ENCODE peak calls at places on chromosomes 6 and 20, in six cellular contexts. N is body of pancreas, M is Peyer's patch, Y is left ventricle myocardium inferior, B is lower lobe of right lung, K is cardiac muscle cell. H is an unnamed sample. For H3K4me1, the result is how much of the 10 kb centered on the place peaks cover.

GRCh38 chr20:52490715-52491430 is 299.3 kb upstream of the ZFP64 start:
- DNase-seq in N (no peak), M (no peak), Y (no peak), B (no peak), K (no peak), H (no peak)

GRCh38 chr6:21634582-21634981 is 41.0 kb downstream of the SOX4 start:
- DNase-seq in N (no peak), M (no peak), Y (no peak), B (no peak), K (peak), H (no peak)

GRCh38 chr6:38248500-38249234 is 391.1 kb downstream of the BTBD9 start:
- DNase-seq in N (no peak), M (no peak), Y (no peak), B (no peak), K (no peak), H (no peak)

GRCh38 chr6:48610846-48611245 is 499.8 kb upstream of the PTCHD4 start:
- DNase-seq in N (no peak), M (no peak), Y (no peak), B (no peak), K (no peak), H (no peak)

GRCh38 chr6:136085370-136086115 is 164.6 kb downstream of the MTFR2 start:
- DNase-seq in N (no peak), M (no peak), Y (no peak), B (no peak), K (no peak), H (no peak)

GRCh38 chr6:50819906-50820589 is 1.4 kb downstream of the TFAP2B start:
- DNase-seq in N (no peak), M (no peak), Y (no peak), B (no peak), K (no peak), H (no peak)

GRCh38 chr20:38268115-38268514 is 7.6 kb upstream of the KIAA1755 start:
- DNase-seq in N (no peak), M (no peak), Y (no peak), B (no peak), K (no peak), H (no peak)

GRCh38 chr6:4224082-4224978 is 89.0 kb upstream of the ECI2 start:
- DNase-seq in N (no peak), M (no peak), Y (no peak), B (no peak), K (peak), H (peak)

GRCh38 chr6:137759624-137760023 is 107.4 kb upstream of the TNFAIP3 start:
- DNase-seq in N (no peak), M (no peak), Y (no peak), B (no peak), K (no peak), H (no peak)

GRCh38 chr20:57683876-57684275 is 25.9 kb downstream of the PMEPA1 start:
- DNase-seq in N (no peak), M (no peak), Y (no peak), B (no peak), K (no peak), H (no peak)

GRCh38 chr20:2480381-2480780 is 9.8 kb upstream of the SNRPB start:
- DNase-seq in N (no peak), M (no peak), Y (no peak), B (no peak), K (no peak), H (no peak)

GRCh38 chr6:76792394-76792793 is 670.9 kb downstream of the HTR1B start:
- DNase-seq in N (no peak), M (no peak), Y (no peak), B (no peak), K (no peak), H (no peak)

GRCh38 chr6:85451586-85452306 is 1.9 kb downstream of the NT5E start:
- DNase-seq in N (no peak), M (no peak), Y (no peak), B (no peak), K (no peak), H (peak)

GRCh38 chr6:16243664-16244063 is 5.3 kb downstream of the GMPR start:
- DNase-seq in N (no peak), M (no peak), Y (no peak), B (no peak), K (no peak), H (no peak)

GRCh38 chr6:16243055-16243454 is 4.7 kb downstream of the GMPR start:
- DNase-seq in N (no peak), M (no peak), Y (peak), B (no peak), K (no peak), H (no peak)

GRCh38 chr6:16244446-16244845 is 6.1 kb downstream of the GMPR start:
- DNase-seq in N (peak), M (no peak), Y (peak), B (no peak), K (no peak), H (no peak)

GRCh38 chr6:16248271-16248670 is 9.9 kb downstream of the GMPR start:
- DNase-seq in N (no peak), M (no peak), Y (no peak), B (no peak), K (no peak), H (no peak)

DNA sequence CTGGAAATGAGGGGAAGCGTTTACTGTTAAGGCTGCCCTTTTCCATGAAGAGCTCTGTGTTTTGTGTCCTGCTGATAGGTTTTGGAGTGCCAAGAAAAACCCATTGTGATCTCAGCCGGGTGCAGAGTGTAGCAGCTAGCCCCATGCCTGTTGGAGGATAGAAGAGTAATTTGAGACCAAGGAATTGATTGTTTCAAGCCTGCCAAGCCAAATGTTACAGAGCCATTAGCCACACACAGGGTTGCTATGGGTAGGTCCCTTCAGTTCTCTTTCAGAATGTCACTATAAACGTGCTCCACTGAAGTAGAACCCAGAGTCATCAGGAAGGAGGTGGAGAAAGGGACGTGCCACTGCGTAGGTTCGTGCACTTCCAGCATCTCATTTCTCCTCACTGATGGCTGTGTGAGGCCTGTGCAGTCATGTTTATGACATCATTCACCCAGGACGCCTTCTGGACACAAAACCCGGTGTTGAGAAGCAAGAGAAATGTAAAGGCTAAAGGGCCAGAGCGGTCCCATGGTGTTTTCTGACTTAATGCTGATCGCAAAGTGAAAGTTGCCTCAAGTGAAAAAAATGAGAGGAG is 6.6 kb downstream of the GMPR start:
- DNase-seq in N (peak), M (no peak), Y (no peak), B (no peak), K (peak), H (no peak)
- H3K4me1 ChIP-seq in N (under half), M (under half), Y (half or more), B (under half), K (under half), H (under half)

GRCh38 chr6:100880149-100880900 is 804 bp downstream of the ASCC3 start:
- DNase-seq in N (peak), M (no peak), Y (no peak), B (no peak), K (no peak), H (peak)

GRCh38 chr6:100877851-100878250 is 3.3 kb downstream of the ASCC3 start:
- DNase-seq in N (no peak), M (no peak), Y (no peak), B (no peak), K (no peak), H (no peak)

GRCh38 chr6:100880901-100881706 is at the start of gene ASCC3:
- DNase-seq in N (peak), M (peak), Y (peak), B (peak), K (peak), H (peak)

GRCh38 chr6:100881707-100882040 is 545 bp upstream of the ASCC3 start:
- DNase-seq in N (no peak), M (no peak), Y (no peak), B (no peak), K (peak), H (no peak)

GRCh38 chr6:100879317-100879716 is 1.8 kb downstream of the ASCC3 start:
- DNase-seq in N (no peak), M (no peak), Y (no peak), B (no peak), K (no peak), H (no peak)
- H3K4me1 ChIP-seq in N (under half), M (under half), Y (under half), B (under half), K (under half), H (under half)

GRCh38 chr6:8655670-8656454 is 220.5 kb upstream of the SLC35B3 start:
- DNase-seq in N (no peak), M (no peak), Y (no peak), B (no peak), K (no peak), H (no peak)
- H3K4me1 ChIP-seq in N (under half), M (under half), Y (under half), B (under half), K (under half), H (under half)

DNA sequence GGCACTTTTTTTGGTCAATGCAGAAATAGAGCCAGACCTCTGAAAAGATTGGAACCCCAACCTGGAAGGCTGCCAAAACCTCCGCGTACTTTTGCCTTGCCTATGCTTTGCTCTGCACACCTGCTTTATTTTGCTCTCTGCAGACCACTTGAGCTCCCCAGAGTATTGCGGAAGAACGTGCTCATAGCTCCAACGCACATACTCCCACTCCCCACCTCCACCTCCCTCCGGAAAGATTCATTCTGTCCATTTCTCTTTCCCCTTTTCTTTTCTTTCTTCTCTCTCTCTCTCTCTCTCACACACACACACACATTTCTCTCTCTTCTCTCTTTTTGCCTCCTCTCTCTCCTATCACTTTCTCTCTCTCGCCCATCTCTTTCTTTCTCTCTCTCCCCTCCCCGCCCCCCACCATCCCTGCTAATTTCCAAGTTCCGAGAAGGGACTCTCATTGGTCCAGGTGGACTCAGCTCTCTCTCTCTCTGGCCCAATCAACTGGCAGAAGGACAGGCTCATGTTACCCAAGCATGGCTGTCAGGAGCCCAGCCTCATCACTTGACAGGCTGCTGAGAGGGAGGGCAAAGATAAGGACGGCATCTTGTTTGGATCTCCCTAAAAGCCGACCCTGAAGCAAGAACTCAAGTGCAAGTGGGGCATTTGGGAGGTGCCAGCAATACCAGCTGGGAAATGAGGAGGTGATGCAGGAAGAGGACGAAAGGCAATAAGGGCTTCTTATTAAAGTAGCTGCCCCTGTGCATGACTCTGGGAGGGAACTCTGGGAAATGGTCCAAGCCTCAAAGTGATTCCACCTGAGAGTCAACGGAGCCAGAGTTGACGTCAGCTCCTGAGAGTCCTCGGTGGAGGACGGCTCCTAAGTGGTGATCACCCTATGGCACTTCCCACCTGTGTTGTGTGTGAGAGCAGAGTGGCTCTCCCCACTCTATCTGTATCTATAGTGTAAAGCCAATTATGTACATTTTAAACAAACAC is 246.1 kb downstream of the LY86 start:
- DNase-seq in N (peak), M (no peak), Y (no peak), B (peak), K (peak), H (peak)
- H3K4me1 ChIP-seq in N (under half), M (under half), Y (under half), B (under half), K (under half), H (under half)

GRCh38 chr20:22339946-22340345 is 244.4 kb downstream of the FOXA2 start:
- DNase-seq in N (no peak), M (no peak), Y (no peak), B (no peak), K (no peak), H (no peak)

GRCh38 chr20:22339091-22339881 is 245.1 kb downstream of the FOXA2 start:
- DNase-seq in N (peak), M (no peak), Y (no peak), B (no peak), K (peak), H (peak)

GRCh38 chr20:22342410-22342809 is 242.0 kb downstream of the FOXA2 start:
- DNase-seq in N (no peak), M (no peak), Y (no peak), B (no peak), K (no peak), H (no peak)

GRCh38 chr20:22343612-22344011 is 240.8 kb downstream of the FOXA2 start:
- DNase-seq in N (no peak), M (no peak), Y (no peak), B (no peak), K (no peak), H (no peak)

GRCh38 chr20:22341508-22341907 is 242.9 kb downstream of the FOXA2 start:
- DNase-seq in N (no peak), M (no peak), Y (no peak), B (no peak), K (no peak), H (no peak)
- H3K4me1 ChIP-seq in N (under half), M (under half), Y (under half), B (under half), K (under half), H (under half)

DNA sequence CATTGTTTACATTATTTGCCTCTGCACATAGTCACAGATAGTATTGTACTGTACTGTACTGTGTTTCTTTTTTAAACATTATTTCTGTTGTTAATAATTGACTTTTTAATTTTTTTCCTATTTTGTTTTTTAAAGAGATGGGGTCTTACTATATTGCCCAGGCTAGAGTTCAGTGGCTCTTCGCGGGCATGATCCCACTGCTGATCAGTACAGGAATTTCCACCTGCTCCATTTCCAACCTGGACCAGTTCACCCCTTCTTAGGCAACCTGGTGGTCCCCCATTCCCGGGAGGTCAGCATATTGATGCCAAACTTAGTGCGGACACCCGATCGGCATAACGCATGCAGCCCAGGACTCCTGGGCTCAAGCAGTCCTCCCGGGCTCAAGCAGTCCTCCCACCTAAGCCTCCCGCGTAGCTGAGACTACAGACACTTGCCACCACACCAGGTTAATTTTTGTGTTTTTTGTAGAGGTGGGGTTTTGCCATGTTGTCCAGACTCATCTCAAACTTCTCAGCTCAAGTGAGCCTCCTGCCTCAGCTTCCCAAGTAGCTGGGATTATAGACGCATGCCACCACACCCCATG is 47.5 kb downstream of the PTPN1 start:
- DNase-seq in N (no peak), M (no peak), Y (no peak), B (no peak), K (no peak), H (no peak)
- H3K4me1 ChIP-seq in N (under half), M (under half), Y (half or more), B (under half), K (under half), H (under half)

H was measured in small intestine.